ENCODE peak calls at places on chromosome 17, in nine cellular contexts. One of them, this sample, is unnamed.

GRCh38 chr17:33028061-33028460 is 36.4 kb downstream of the SPACA3 start:
- DNase-seq in M059J: no peak
- DNase-seq in stimulated activated CD4-positive, alpha-beta T cell treated with anti-CD3 and anti-CD28 coated beads, TNF-alpha, amount 100 ng/mL, for 48 hours: no peak
- DNase-seq in IMR-90: no peak
- DNase-seq in stimulated activated CD8-positive, alpha-beta memory T cell treated with anti-CD3 and anti-CD28 coated beads, Interleukin-15, amount 100 ng/mL, for 48 hours: no peak
- DNase-seq in NCI-H446: no peak
- DNase-seq in T-helper 9 cell: no peak
- DNase-seq in posterior cingulate gyrus: no peak
- DNase-seq in activated CD8-positive, alpha-beta T cell treated with anti-CD3 and anti-CD28 coated beads, Interleukin-2, amount 10 ng/mL, durations not matched to agents 7 days and 5 days: no peak
- DNase-seq in this sample: no peak

GRCh38 chr17:56262854-56263253 is 109.6 kb downstream of the ANKFN1 start:
- DNase-seq in activated CD8-positive, alpha-beta T cell treated with anti-CD3 and anti-CD28 coated beads, Interleukin-2, amount 10 ng/mL, durations not matched to agents 7 days and 5 days: no peak
- DNase-seq in T-helper 9 cell: no peak
- DNase-seq in IMR-90: peak; percentile 7
- DNase-seq in NCI-H446: no peak
- DNase-seq in posterior cingulate gyrus: no peak
- DNase-seq in stimulated activated CD4-positive, alpha-beta T cell treated with anti-CD3 and anti-CD28 coated beads, TNF-alpha, amount 100 ng/mL, for 48 hours: no peak
- DNase-seq in stimulated activated CD8-positive, alpha-beta memory T cell treated with anti-CD3 and anti-CD28 coated beads, Interleukin-15, amount 100 ng/mL, for 48 hours: no peak
- DNase-seq in M059J: peak; percentile 31
- DNase-seq in this sample: no peak

GRCh38 chr17:45277992-45278391 is 16.1 kb upstream of the SPATA32 start:
- DNase-seq in M059J: peak; percentile 40
- DNase-seq in activated CD8-positive, alpha-beta T cell treated with anti-CD3 and anti-CD28 coated beads, Interleukin-2, amount 10 ng/mL, durations not matched to agents 7 days and 5 days: no peak
- DNase-seq in stimulated activated CD8-positive, alpha-beta memory T cell treated with anti-CD3 and anti-CD28 coated beads, Interleukin-15, amount 100 ng/mL, for 48 hours: no peak
- DNase-seq in IMR-90: peak; percentile 23
- DNase-seq in stimulated activated CD4-positive, alpha-beta T cell treated with anti-CD3 and anti-CD28 coated beads, TNF-alpha, amount 100 ng/mL, for 48 hours: no peak
- DNase-seq in posterior cingulate gyrus: no peak
- DNase-seq in NCI-H446: no peak
- DNase-seq in T-helper 9 cell: no peak
- DNase-seq in this sample: no peak

GRCh38 chr17:1137465-1137894 is 42.3 kb downstream of the ABR start:
- DNase-seq in activated CD8-positive, alpha-beta T cell treated with anti-CD3 and anti-CD28 coated beads, Interleukin-2, amount 10 ng/mL, durations not matched to agents 7 days and 5 days: peak; percentile 39
- DNase-seq in posterior cingulate gyrus: peak; percentile 36
- DNase-seq in stimulated activated CD8-positive, alpha-beta memory T cell treated with anti-CD3 and anti-CD28 coated beads, Interleukin-15, amount 100 ng/mL, for 48 hours: no peak
- DNase-seq in IMR-90: no peak
- DNase-seq in T-helper 9 cell: no peak
- DNase-seq in NCI-H446: no peak
- DNase-seq in M059J: no peak
- DNase-seq in stimulated activated CD4-positive, alpha-beta T cell treated with anti-CD3 and anti-CD28 coated beads, TNF-alpha, amount 100 ng/mL, for 48 hours: no peak
- DNase-seq in this sample: no peak

GRCh38 chr17:3534881-3535252 is 22.7 kb downstream of the TRPV3 start:
- DNase-seq in stimulated activated CD4-positive, alpha-beta T cell treated with anti-CD3 and anti-CD28 coated beads, TNF-alpha, amount 100 ng/mL, for 48 hours: no peak
- DNase-seq in T-helper 9 cell: no peak
- DNase-seq in NCI-H446: no peak
- DNase-seq in posterior cingulate gyrus: peak; percentile 26
- DNase-seq in activated CD8-positive, alpha-beta T cell treated with anti-CD3 and anti-CD28 coated beads, Interleukin-2, amount 10 ng/mL, durations not matched to agents 7 days and 5 days: peak; percentile 25
- DNase-seq in IMR-90: peak; percentile 10
- DNase-seq in stimulated activated CD8-positive, alpha-beta memory T cell treated with anti-CD3 and anti-CD28 coated beads, Interleukin-15, amount 100 ng/mL, for 48 hours: no peak
- DNase-seq in M059J: peak; percentile 54
- DNase-seq in this sample: no peak

GRCh38 chr17:42101513-42102292 is 3.4 kb upstream of the ZNF385C start:
- DNase-seq in stimulated activated CD4-positive, alpha-beta T cell treated with anti-CD3 and anti-CD28 coated beads, TNF-alpha, amount 100 ng/mL, for 48 hours: peak; percentile 61
- DNase-seq in T-helper 9 cell: peak; percentile 59
- DNase-seq in M059J: peak; percentile 46
- DNase-seq in IMR-90: peak; percentile 57
- DNase-seq in stimulated activated CD8-positive, alpha-beta memory T cell treated with anti-CD3 and anti-CD28 coated beads, Interleukin-15, amount 100 ng/mL, for 48 hours: peak; percentile 65
- DNase-seq in activated CD8-positive, alpha-beta T cell treated with anti-CD3 and anti-CD28 coated beads, Interleukin-2, amount 10 ng/mL, durations not matched to agents 7 days and 5 days: peak; percentile 75
- DNase-seq in NCI-H446: no peak
- DNase-seq in posterior cingulate gyrus: peak; percentile 82
- DNase-seq in this sample: peak; percentile 36

GRCh38 chr17:56681561-56682266 is 88.2 kb downstream of the NOG start:
- DNase-seq in NCI-H446: no peak
- DNase-seq in activated CD8-positive, alpha-beta T cell treated with anti-CD3 and anti-CD28 coated beads, Interleukin-2, amount 10 ng/mL, durations not matched to agents 7 days and 5 days: peak; percentile 44
- DNase-seq in posterior cingulate gyrus: no peak
- DNase-seq in M059J: peak; percentile 95
- DNase-seq in stimulated activated CD4-positive, alpha-beta T cell treated with anti-CD3 and anti-CD28 coated beads, TNF-alpha, amount 100 ng/mL, for 48 hours: no peak
- DNase-seq in IMR-90: peak; percentile 98
- DNase-seq in T-helper 9 cell: no peak
- DNase-seq in stimulated activated CD8-positive, alpha-beta memory T cell treated with anti-CD3 and anti-CD28 coated beads, Interleukin-15, amount 100 ng/mL, for 48 hours: no peak
- DNase-seq in this sample: no peak

GRCh38 chr17:3768341-3768740 is 32.6 kb downstream of the ITGAE start:
- DNase-seq in stimulated activated CD8-positive, alpha-beta memory T cell treated with anti-CD3 and anti-CD28 coated beads, Interleukin-15, amount 100 ng/mL, for 48 hours: no peak
- DNase-seq in IMR-90: no peak
- DNase-seq in NCI-H446: no peak
- DNase-seq in stimulated activated CD4-positive, alpha-beta T cell treated with anti-CD3 and anti-CD28 coated beads, TNF-alpha, amount 100 ng/mL, for 48 hours: no peak
- DNase-seq in T-helper 9 cell: no peak
- DNase-seq in posterior cingulate gyrus: no peak
- DNase-seq in M059J: no peak
- DNase-seq in activated CD8-positive, alpha-beta T cell treated with anti-CD3 and anti-CD28 coated beads, Interleukin-2, amount 10 ng/mL, durations not matched to agents 7 days and 5 days: no peak
- DNase-seq in this sample: no peak

GRCh38 chr17:3834811-3835210 is 11.2 kb downstream of the NCBP3 start:
- DNase-seq in M059J: no peak
- DNase-seq in T-helper 9 cell: no peak
- DNase-seq in activated CD8-positive, alpha-beta T cell treated with anti-CD3 and anti-CD28 coated beads, Interleukin-2, amount 10 ng/mL, durations not matched to agents 7 days and 5 days: no peak
- DNase-seq in stimulated activated CD4-positive, alpha-beta T cell treated with anti-CD3 and anti-CD28 coated beads, TNF-alpha, amount 100 ng/mL, for 48 hours: no peak
- DNase-seq in NCI-H446: no peak
- DNase-seq in IMR-90: no peak
- DNase-seq in posterior cingulate gyrus: no peak
- DNase-seq in stimulated activated CD8-positive, alpha-beta memory T cell treated with anti-CD3 and anti-CD28 coated beads, Interleukin-15, amount 100 ng/mL, for 48 hours: no peak
- DNase-seq in this sample: no peak

This sample was measured in activated CD4-positive, alpha-beta T cell treated with anti-CD3 and anti-CD28 coated beads for 1 hour.